ENCODE peak calls at places on chromosomes 3 and 15, in nine cellular contexts. I, U, E, Z, H, L, X, P and C are unnamed samples.

GRCh38 chr3:190545260-190545659 is 31.4 kb downstream of the IL1RAP start:
- DNase-seq in E (no peak), P (no peak), I (no peak), X (no peak), Z (no peak), H (no peak), U (no peak), L (no peak), C (no peak)

GRCh38 chr15:101156061-101156460 is 95.8 kb downstream of the CHSY1 start:
- DNase-seq in H (no peak), E (no peak), U (no peak), L (no peak), I (no peak), Z (no peak), X (no peak), P (no peak), C (no peak)

GRCh38 chr15:72127724-72128322 is 9.6 kb downstream of the SENP8 start:
- DNase-seq in H (no peak), L (no peak), I (no peak), U (no peak), P (no peak), E (no peak), Z (no peak), X (no peak), C (no peak)

GRCh38 chr15:70578196-70578595 is 185.2 kb downstream of the UACA start:
- DNase-seq in L (no peak), E (no peak), Z (no peak), I (no peak), H (no peak), X (no peak), U (no peak), P (no peak), C (no peak)

GRCh38 chr3:151770941-151771340 is 37.2 kb downstream of the AADACL2 start:
- DNase-seq in I (no peak), H (no peak), X (no peak), P (no peak), E (peak; percentile 17), Z (no peak), U (peak; percentile 7), L (no peak), C (no peak)

GRCh38 chr3:36907911-36908646 is 36.8 kb downstream of the TRANK1 start:
- DNase-seq in I (peak; percentile 86), E (no peak), H (peak; percentile 62), X (peak; percentile 59), U (peak; percentile 77), Z (peak; percentile 63), P (no peak), L (peak; percentile 67), C (no peak)

GRCh38 chr15:34651962-34652725 is 68.7 kb upstream of the GOLGA8B start:
- DNase-seq in U (no peak), E (no peak), I (no peak), L (no peak), H (no peak), Z (no peak), X (no peak), P (no peak), C (no peak)

GRCh38 chr3:189572249-189572648 is 58.9 kb upstream of the TP63 start:
- DNase-seq in E (no peak), U (no peak), H (no peak), P (peak; percentile 21), L (no peak), X (no peak), I (no peak), Z (no peak), C (no peak)

GRCh38 chr3:47005212-47006144 is 26.0 kb downstream of the NBEAL2 start:
- DNase-seq in Z (no peak), P (no peak), H (no peak), X (no peak), E (no peak), L (peak; percentile 2), I (no peak), U (no peak), C (no peak)

GRCh38 chr3:177463863-177464262 is 266.6 kb upstream of the TBL1XR1 start:
- DNase-seq in Z (no peak), L (no peak), X (no peak), P (no peak), E (no peak), H (no peak), I (no peak), U (no peak), C (no peak)

GRCh38 chr15:77533986-77534385 is 98.7 kb downstream of the LINGO1 start:
- DNase-seq in X (no peak), E (no peak), U (no peak), L (no peak), H (no peak), P (no peak), I (no peak), Z (no peak), C (peak; percentile 9)

GRCh38 chr3:27589795-27590194 is 105.6 kb upstream of the SLC4A7 start:
- DNase-seq in H (no peak), E (no peak), L (no peak), U (no peak), I (no peak), Z (no peak), X (no peak), P (no peak), C (no peak)

GRCh38 chr3:14042680-14043079 is 82.0 kb downstream of the CHCHD4 start:
- DNase-seq in Z (no peak), I (no peak), E (no peak), H (no peak), P (no peak), U (no peak), X (no peak), L (no peak), C (no peak)

GRCh38 chr3:194030372-194030771 is 105.6 kb upstream of the HES1 start:
- DNase-seq in E (no peak), P (peak; percentile 43), I (peak; percentile 96), Z (no peak), U (peak; percentile 49), L (no peak), X (no peak), H (no peak), C (no peak)

GRCh38 chr3:188664795-188665194 is 507.0 kb upstream of the TPRG1 start:
- DNase-seq in L (no peak), E (peak; percentile 46), U (no peak), H (no peak), I (no peak), Z (no peak), X (no peak), P (no peak), C (no peak)

GRCh38 chr3:87361271-87361670 is 84.9 kb upstream of the POU1F1 start:
- DNase-seq in E (no peak), Z (no peak), L (no peak), X (no peak), U (no peak), H (no peak), P (no peak), I (no peak), C (no peak)

GRCh38 chr3:179036226-179036625 is 35.4 kb downstream of the ZMAT3 start:
- DNase-seq in U (no peak), E (no peak), I (no peak), H (no peak), L (no peak), X (no peak), Z (no peak), P (no peak), C (no peak)

GRCh38 chr15:76328962-76329361 is 7.6 kb upstream of the ISL2 start:
- DNase-seq in U (no peak), H (no peak), L (no peak), X (no peak), P (no peak), E (no peak), Z (no peak), I (no peak), C (no peak)

GRCh38 chr3:16460886-16461285 is 52.6 kb downstream of the RFTN1 start:
- DNase-seq in X (no peak), E (no peak), L (no peak), H (no peak), P (no peak), Z (no peak), U (no peak), I (no peak), C (no peak)

GRCh38 chr15:76433798-76434400 is 97.3 kb downstream of the ISL2 start:
- DNase-seq in U (no peak), X (no peak), H (no peak), Z (no peak), L (no peak), E (no peak), I (peak; percentile 15), P (no peak), C (no peak)

GRCh38 chr3:81459733-81460132 is 301.7 kb downstream of the GBE1 start:
- DNase-seq in I (no peak), P (no peak), U (no peak), E (no peak), H (no peak), L (no peak), X (no peak), Z (no peak), C (no peak)

GRCh38 chr15:49045691-49046112 is 544 bp downstream of the SECISBP2L start:
- DNase-seq in Z (no peak), I (peak; percentile 52), U (peak; percentile 40), E (peak; percentile 47), L (no peak), X (no peak), P (no peak), H (no peak), C (no peak)

GRCh38 chr15:69451951-69452701 is 492 bp upstream of the RPLP1 start:
- DNase-seq in U (peak; percentile 33), P (no peak), H (no peak), X (no peak), E (no peak), I (peak; percentile 72), Z (no peak), L (no peak), C (no peak)